ENCODE peak calls at places on chromosomes 16 and 17, in seven cellular contexts. L is lower leg skin; B is stimulated activated CD8-positive, alpha-beta memory T cell treated with anti-CD3 and anti-CD28 coated beads, Interleukin-15, amount 100 ng/mL, for 1 hour; G is neural crest cell; H is nucleus accumbens; Y is heart left ventricle; Q is HTR-8/SVneo. U is an unnamed sample.
A peak's percentile ranks its signal among the peaks of the same experiment; 100 is the strongest.

GRCh38 chr16:89370081-89370511 is 120.3 kb downstream of the ANKRD11 start:
- DNase-seq in L (no peak), B (no peak), G (no peak), H (no peak), Y (no peak), Q (no peak), U (peak; percentile 30)

GRCh38 chr16:65728172-65728571 is 606.3 kb upstream of the CDH11 start:
- DNase-seq in L (no peak), B (no peak), G (peak; percentile 23), H (no peak), Y (peak; percentile 19), Q (no peak), U (no peak)

GRCh38 chr17:259341-259976 is 78.0 kb upstream of the DOC2B start:
- DNase-seq in L (peak; percentile 75), B (no peak), G (no peak), H (no peak), Y (peak; percentile 15), Q (no peak), U (no peak)

GRCh38 chr16:50884066-50884860 is 142.4 kb downstream of the CYLD start:
- DNase-seq in L (no peak), B (peak; percentile 1), G (peak; percentile 33), H (no peak), Y (no peak), Q (no peak), U (no peak)

GRCh38 chr16:23379707-23380106 is 73.3 kb downstream of the COG7 start:
- DNase-seq in L (no peak), B (no peak), G (no peak), H (no peak), Y (no peak), Q (no peak), U (no peak)

GRCh38 chr16:87979352-87979751 is 28.1 kb downstream of the BANP start:
- DNase-seq in L (peak; percentile 63), B (no peak), G (no peak), H (no peak), Y (peak; percentile 45), Q (no peak), U (no peak)

GRCh38 chr16:78321611-78322010 is 222.2 kb downstream of the WWOX start:
- DNase-seq in L (no peak), B (no peak), G (no peak), H (no peak), Y (no peak), Q (no peak), U (no peak)

GRCh38 chr16:28193530-28194423 is 18.0 kb downstream of the XPO6 start:
- DNase-seq in L (no peak), B (no peak), G (no peak), H (no peak), Y (no peak), Q (peak; percentile 70), U (peak; percentile 77)

GRCh38 chr16:54846761-54847160 is 83.9 kb upstream of the IRX5 start:
- DNase-seq in L (no peak), B (no peak), G (no peak), H (no peak), Y (no peak), Q (no peak), U (no peak)

GRCh38 chr16:4859900-4860255 is 12.6 kb downstream of the UBN1 start:
- DNase-seq in L (peak; percentile 54), B (no peak), G (no peak), H (no peak), Y (no peak), Q (no peak), U (no peak)

GRCh38 chr17:17417718-17418151 is 59.1 kb upstream of the MED9 start:
- DNase-seq in L (no peak), B (no peak), G (no peak), H (no peak), Y (no peak), Q (no peak), U (no peak)

GRCh38 chr17:67239597-67239996 is 5.4 kb downstream of the HELZ start:
- DNase-seq in L (no peak), B (no peak), G (no peak), H (no peak), Y (no peak), Q (no peak), U (peak; percentile 79)

GRCh38 chr16:22388101-22388644 is 13.8 kb upstream of the CDR2 start:
- DNase-seq in L (no peak), B (no peak), G (no peak), H (no peak), Y (no peak), Q (no peak), U (no peak)

GRCh38 chr17:75518201-75518600 is 1.9 kb downstream of the TSEN54 start:
- DNase-seq in L (no peak), B (no peak), G (no peak), H (no peak), Y (no peak), Q (no peak), U (no peak)

GRCh38 chr16:10521681-10522274 is 58.6 kb downstream of the EMP2 start:
- DNase-seq in L (no peak), B (no peak), G (peak; percentile 60), H (peak; percentile 31), Y (peak; percentile 48), Q (peak; percentile 63), U (peak; percentile 66)